ENCODE peak calls at places on chromosome 21, in six cellular contexts. One of them, this sample, is unnamed.

GRCh38 chr21:34536311-34536710 is 24.3 kb upstream of the KCNE1 start:
- DNase-seq in AG04449: no peak
- DNase-seq in COR-L47: no peak
- DNase-seq in COLO829: no peak
- DNase-seq in H4: no peak
- DNase-seq in A549: no peak
- DNase-seq in this sample: no peak

GRCh38 chr21:44930543-44930981 is 9.3 kb upstream of the SLX9 start:
- DNase-seq in AG04449: no peak
- DNase-seq in COR-L47: no peak
- DNase-seq in COLO829: no peak
- DNase-seq in H4: no peak
- DNase-seq in A549: no peak
- DNase-seq in this sample: no peak

GRCh38 chr21:30625449-30625848 is 5.0 kb downstream of the KRTAP20-4 start:
- DNase-seq in AG04449: no peak
- DNase-seq in COR-L47: no peak
- DNase-seq in COLO829: no peak
- DNase-seq in H4: no peak
- DNase-seq in A549: no peak
- DNase-seq in this sample: no peak

GRCh38 chr21:44756416-44757185 is 45.0 kb downstream of the UBE2G2 start:
- DNase-seq in AG04449: no peak
- DNase-seq in COR-L47: no peak
- DNase-seq in COLO829: no peak
- DNase-seq in H4: no peak
- DNase-seq in A549: no peak
- DNase-seq in this sample: no peak

GRCh38 chr21:46057111-46057709 is 40.7 kb upstream of the COL6A2 start:
- DNase-seq in AG04449: no peak
- DNase-seq in COR-L47: no peak
- DNase-seq in COLO829: no peak
- DNase-seq in H4: no peak
- DNase-seq in A549: no peak
- DNase-seq in this sample: no peak

GRCh38 chr21:38478782-38479181 is 19.5 kb downstream of the ERG start:
- DNase-seq in AG04449: no peak
- DNase-seq in COR-L47: no peak
- DNase-seq in COLO829: no peak
- DNase-seq in H4: no peak
- DNase-seq in A549: no peak
- DNase-seq in this sample: no peak

GRCh38 chr21:15617968-15618367 is 111.8 kb upstream of the USP25 start:
- DNase-seq in AG04449: no peak
- DNase-seq in COR-L47: no peak
- DNase-seq in COLO829: peak
- DNase-seq in H4: no peak
- DNase-seq in A549: no peak
- DNase-seq in this sample: peak

GRCh38 chr21:45064618-45065399 is 9.6 kb upstream of the ADARB1 start:
- DNase-seq in AG04449: no peak
- DNase-seq in COR-L47: no peak
- DNase-seq in COLO829: no peak
- DNase-seq in H4: no peak
- DNase-seq in A549: no peak
- DNase-seq in this sample: no peak